ENCODE peak calls at places on chromosomes 2 and 18, in six cellular contexts. D is aorta; A is stimulated activated CD8-positive, alpha-beta memory T cell treated with anti-CD3 and anti-CD28 coated beads, Interleukin-7, amount 100 ng/mL, for 4 hours; U is GM04504; J is NCI-H1930; M is posterior vena cava. W is an unnamed sample.

GRCh38 chr2:113281920-113282746 is 3.4 kb upstream of the PAX8 start:
- DNase-seq in D (no peak), A (no peak), U (no peak), J (no peak), M (peak), W (no peak)

GRCh38 chr18:35497006-35497333 is 790 bp downstream of the INO80C start:
- DNase-seq in D (no peak), A (no peak), U (no peak), J (no peak), M (peak), W (no peak)

GRCh38 chr2:204468689-204469429 is 76.4 kb upstream of the PARD3B start:
- DNase-seq in D (no peak), A (no peak), U (peak), J (no peak), M (no peak), W (peak)

GRCh38 chr2:127577503-127577902 is 42.0 kb downstream of the MYO7B start:
- DNase-seq in D (no peak), A (no peak), U (no peak), J (no peak), M (no peak), W (peak)

GRCh38 chr2:83944174-83944573 is 514.9 kb downstream of the SUCLG1 start:
- DNase-seq in D (no peak), A (no peak), U (no peak), J (no peak), M (no peak), W (no peak)

GRCh38 chr18:47204908-47205522 is 28.9 kb upstream of the IER3IP1 start:
- DNase-seq in D (no peak), A (no peak), U (peak), J (peak), M (no peak), W (no peak)

GRCh38 chr18:44698518-44698917 is 17.8 kb downstream of the SETBP1 start:
- DNase-seq in D (no peak), A (no peak), U (no peak), J (no peak), M (no peak), W (no peak)

GRCh38 chr18:78601923-78602322 is 377.7 kb upstream of the SALL3 start:
- DNase-seq in D (no peak), A (no peak), U (no peak), J (no peak), M (no peak), W (no peak)

GRCh38 chr2:24973812-24974211 is 2.1 kb upstream of the DNAJC27 start:
- DNase-seq in D (no peak), A (no peak), U (no peak), J (no peak), M (no peak), W (no peak)

GRCh38 chr2:175153-175786 is 88.6 kb downstream of the SH3YL1 start:
- DNase-seq in D (no peak), A (no peak), U (no peak), J (no peak), M (no peak), W (no peak)

GRCh38 chr2:138997849-138998517 is 217.8 kb upstream of the NXPH2 start:
- DNase-seq in D (no peak), A (no peak), U (no peak), J (no peak), M (no peak), W (no peak)

GRCh38 chr18:21496277-21496835 is 104.1 kb downstream of the ESCO1 start:
- DNase-seq in D (no peak), A (no peak), U (no peak), J (no peak), M (no peak), W (no peak)

GRCh38 chr2:216169087-216169486 is 59.9 kb downstream of the XRCC5 start:
- DNase-seq in D (no peak), A (no peak), U (no peak), J (no peak), M (no peak), W (no peak)

GRCh38 chr2:53091183-53091582 is 676.4 kb upstream of the CHAC2 start:
- DNase-seq in D (no peak), A (no peak), U (no peak), J (no peak), M (no peak), W (no peak)

GRCh38 chr18:46262856-46263255 is 158.7 kb downstream of the HAUS1 start:
- DNase-seq in D (no peak), A (no peak), U (no peak), J (no peak), M (no peak), W (no peak)

GRCh38 chr2:74499269-74499939 is at the start of gene LBX2:
- DNase-seq in D (no peak), A (no peak), U (no peak), J (no peak), M (peak), W (no peak)

GRCh38 chr2:127397568-127398238 is 9.9 kb upstream of the MAP3K2 start:
- DNase-seq in D (no peak), A (no peak), U (no peak), J (no peak), M (peak), W (no peak)

GRCh38 chr2:145410096-145410495 is 890.2 kb upstream of the ZEB2 start:
- DNase-seq in D (no peak), A (no peak), U (no peak), J (no peak), M (no peak), W (no peak)

GRCh38 chr2:118496870-118497611 is 350.4 kb downstream of the EN1 start:
- DNase-seq in D (no peak), A (no peak), U (no peak), J (no peak), M (no peak), W (no peak)

GRCh38 chr18:40415821-40416220 is 1539.2 kb upstream of the PIK3C3 start:
- DNase-seq in D (no peak), A (no peak), U (no peak), J (no peak), M (no peak), W (no peak)

GRCh38 chr18:75132068-75132467 is 76.9 kb downstream of the PTGR3 start:
- DNase-seq in D (no peak), A (no peak), U (no peak), J (no peak), M (no peak), W (no peak)

GRCh38 chr2:74516070-74516633 is 1.9 kb downstream of the TLX2 start:
- DNase-seq in D (peak), A (peak), U (no peak), J (no peak), M (peak), W (peak)

W was measured in tibial artery.